ENCODE peak calls at places on chromosome 19, in four cellular contexts. I is lower leg skin; L is activated T-cell treated with anti-CD3 and anti-CD28 coated beads, Interleukin-2, amount 50 U/mL, for 48 hours; E is endothelial cell. Y is an unnamed sample.

GRCh38 chr19:55319786-55320185 is 5.4 kb downstream of the TMEM150B start:
- DNase-seq in I (no peak), L (no peak), E (peak; percentile 74), Y (no peak)

GRCh38 chr19:28905996-28906395 is 307.0 kb downstream of the UQCRFS1 start:
- DNase-seq in I (no peak), L (no peak), E (no peak), Y (no peak)

GRCh38 chr19:13022111-13022858 is 27.0 kb downstream of the NFIX start:
- DNase-seq in I (no peak), L (no peak), E (no peak), Y (peak; percentile 84)

GRCh38 chr19:48879025-48879572 is 6.9 kb downstream of the PPP1R15A start:
- DNase-seq in I (no peak), L (no peak), E (no peak), Y (no peak)

GRCh38 chr19:3171894-3172679 is 6.5 kb upstream of the S1PR4 start:
- DNase-seq in I (no peak), L (no peak), E (no peak), Y (no peak)

GRCh38 chr19:17618919-17619318 is 63.5 kb downstream of the COLGALT1 start:
- DNase-seq in I (no peak), L (no peak), E (no peak), Y (no peak)

GRCh38 chr19:49875177-49875576 is 2.0 kb downstream of the AKT1S1 start:
- DNase-seq in I (no peak), L (no peak), E (no peak), Y (no peak)

GRCh38 chr19:55071913-55072312 is 3.8 kb upstream of the EPS8L1 start:
- DNase-seq in I (no peak), L (no peak), E (no peak), Y (no peak)

GRCh38 chr19:8355631-8356402 is 8.1 kb upstream of the ANGPTL4 start:
- DNase-seq in I (peak; percentile 64), L (no peak), E (no peak), Y (peak; percentile 92)

GRCh38 chr19:35119578-35119977 is 4.0 kb downstream of the FXYD3 start:
- DNase-seq in I (no peak), L (no peak), E (no peak), Y (no peak)

GRCh38 chr19:14450168-14450874 is 17.2 kb downstream of the PKN1 start:
- DNase-seq in I (no peak), L (peak; percentile 91), E (peak; percentile 61), Y (no peak)

GRCh38 chr19:50332264-50333038 is 3.3 kb upstream of the KCNC3 start:
- DNase-seq in I (no peak), L (no peak), E (no peak), Y (no peak)

GRCh38 chr19:3725121-3725520 is 16.9 kb downstream of the TJP3 start:
- DNase-seq in I (no peak), L (no peak), E (no peak), Y (no peak)